ENCODE peak calls at places on chromosomes 3 and 15, in nine cellular contexts. L is cardiac muscle cell, C is hepatocyte, A is transverse colon, K is heart left ventricle, Y is uterus, N is colonic mucosa, V is neural progenitor cell, M is spleen. B is an unnamed sample. For H3K4me1, the result is how much of the 10 kb centered on the place peaks cover.

GRCh38 chr15:80633235-80633634 is 61.9 kb upstream of the ABHD17C start:
- DNase-seq in Y (no peak), K (no peak), V (no peak), A (no peak), L (no peak), C (no peak), M (no peak), N (no peak), B (no peak)

GRCh38 chr3:140219923-140220452 is 285.0 kb downstream of the CLSTN2 start:
- DNase-seq in K (no peak), A (no peak), V (no peak), L (no peak), N (no peak), C (no peak), M (no peak), Y (no peak), B (peak)

GRCh38 chr3:57617739-57618138 is 20.6 kb upstream of the ARF4 start:
- DNase-seq in M (no peak), K (no peak), A (no peak), L (no peak), N (no peak), V (no peak), Y (no peak), C (no peak), B (no peak)

GRCh38 chr3:11915621-11916417 is 69.1 kb upstream of the TAMM41 start:
- DNase-seq in V (no peak), L (no peak), A (no peak), Y (no peak), M (no peak), K (no peak), N (no peak), C (no peak), B (no peak)

GRCh38 chr15:79962178-79962577 is 8.8 kb downstream of the BCL2A1 start:
- DNase-seq in M (no peak), L (no peak), N (no peak), Y (no peak), A (no peak), V (no peak), K (no peak), C (no peak), B (no peak)

GRCh38 chr3:131537531-131537930 is 34.8 kb upstream of the MRPL3 start:
- DNase-seq in V (no peak), N (no peak), L (no peak), Y (no peak), C (no peak), K (no peak), A (no peak), M (no peak), B (no peak)

GRCh38 chr3:16728762-16729745 is 123.8 kb upstream of the DAZL start:
- DNase-seq in N (no peak), M (no peak), C (no peak), V (no peak), A (no peak), Y (no peak), L (no peak), K (no peak), B (no peak)

GRCh38 chr15:92693922-92694331 is 38.4 kb upstream of the FAM174B start:
- DNase-seq in Y (no peak), C (peak), A (no peak), M (no peak), L (peak), V (peak), K (no peak), N (no peak), B (peak)

GRCh38 chr15:74631408-74631807 is 15.8 kb downstream of the CLK3 start:
- DNase-seq in V (no peak), K (no peak), A (no peak), C (no peak), N (no peak), L (no peak), M (no peak), Y (no peak), B (no peak)

GRCh38 chr3:134404366-134404885 is 30.2 kb upstream of the AMOTL2 start:
- DNase-seq in K (no peak), L (no peak), V (no peak), A (no peak), N (no peak), M (no peak), Y (no peak), C (no peak), B (no peak)

GRCh38 chr3:50503504-50503903 is at the start of gene CACNA2D2:
- DNase-seq in N (peak), M (peak), Y (peak), A (peak), V (peak), L (peak), K (peak), C (peak), B (peak)

GRCh38 chr3:38226273-38226672 is 39.3 kb upstream of the SLC22A13 start:
- DNase-seq in N (no peak), V (no peak), K (no peak), L (no peak), C (no peak), M (no peak), Y (no peak), A (no peak), B (no peak)

GRCh38 chr3:193816656-193817311 is 223.8 kb downstream of the OPA1 start:
- DNase-seq in N (peak), K (peak), A (peak), L (peak), Y (peak), C (peak), V (peak), M (peak), B (peak)

GRCh38 chr3:39651993-39652739 is 157.2 kb upstream of the MYRIP start:
- DNase-seq in K (no peak), N (no peak), L (no peak), M (no peak), A (no peak), C (no peak), V (no peak), Y (no peak), B (no peak)

DNA sequence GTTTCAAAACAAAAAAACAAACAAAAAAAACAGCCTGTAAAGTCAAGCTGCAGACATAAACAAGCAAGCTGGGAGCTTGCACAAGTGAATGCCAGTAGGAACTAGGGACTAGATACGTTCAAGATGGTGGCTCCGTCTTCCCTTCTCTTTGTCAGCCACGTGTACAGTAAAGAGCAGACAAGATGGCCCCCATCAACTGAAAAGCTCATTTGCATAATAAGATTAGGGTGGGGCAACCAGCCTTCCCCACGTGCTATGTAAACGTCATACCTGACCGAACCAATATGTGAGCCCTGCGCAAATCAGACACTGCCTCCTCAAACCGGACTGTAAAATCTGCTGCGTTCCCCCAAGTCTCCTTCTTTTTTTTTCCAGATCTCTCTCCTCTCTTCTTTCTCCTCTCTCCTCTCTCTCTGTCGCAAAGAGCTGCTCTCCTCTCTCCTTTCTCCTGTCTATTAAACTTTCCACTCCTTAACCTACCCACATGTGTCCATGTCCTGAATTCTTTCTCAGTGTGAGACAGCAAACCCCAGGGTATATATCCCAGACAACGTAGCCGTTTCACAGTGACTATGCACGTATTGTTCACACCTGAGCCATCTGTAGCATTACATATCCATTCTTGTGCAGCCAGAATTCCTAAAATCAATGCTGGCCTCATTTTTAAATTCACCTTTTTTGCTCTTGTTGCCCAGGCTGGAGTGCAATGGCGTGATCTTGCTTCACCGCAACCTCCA is 31.2 kb upstream of the FXR1 start:
- DNase-seq in M (no peak), V (no peak), N (no peak), Y (no peak), C (no peak), A (no peak), L (no peak), K (no peak), B (no peak)
- TF ChIP-seq CTCF in M (no peak), V (no peak), N (no peak), Y (no peak), C (no peak), A (no peak), L (no peak), K (no peak), B (no peak)

GRCh38 chr15:90213818-90214204 is 12.7 kb downstream of the SEMA4B start:
- DNase-seq in L (peak), A (no peak), V (no peak), M (peak), K (peak), Y (no peak), C (no peak), N (no peak), B (no peak)
- H3K4me1 ChIP-seq in L (under half), A (under half), V (under half), M (under half), K (under half), Y (under half), C (under half), N (under half), B (under half)

GRCh38 chr3:162147996-162148395 is 651.4 kb downstream of the OTOL1 start:
- DNase-seq in M (no peak), Y (no peak), C (no peak), K (no peak), A (no peak), N (no peak), V (no peak), L (no peak), B (no peak)
- TF ChIP-seq CTCF in M (no peak), Y (no peak), C (no peak), K (no peak), A (no peak), N (no peak), V (no peak), L (no peak), B (no peak)

GRCh38 chr15:99621767-99622166 is 56.0 kb downstream of the MEF2A start:
- DNase-seq in C (no peak), N (no peak), M (no peak), L (no peak), K (no peak), A (no peak), Y (no peak), V (no peak), B (no peak)
- H3K4me1 ChIP-seq in C (under half), N (under half), M (under half), L (under half), K (under half), A (under half), Y (under half), V (under half), B (under half)

GRCh38 chr15:60928987-60929386 is 300.1 kb downstream of the RORA start:
- DNase-seq in A (no peak), K (no peak), Y (no peak), N (no peak), V (peak), M (no peak), L (no peak), C (no peak), B (no peak)

GRCh38 chr15:60933914-60934885 is 294.9 kb downstream of the RORA start:
- DNase-seq in A (no peak), Y (no peak), M (no peak), L (no peak), V (no peak), C (no peak), K (no peak), N (no peak), B (no peak)

GRCh38 chr15:60936186-60936585 is 292.9 kb downstream of the RORA start:
- DNase-seq in Y (no peak), M (no peak), K (no peak), N (no peak), C (no peak), L (no peak), V (no peak), A (no peak), B (no peak)

GRCh38 chr15:60935130-60935529 is 294.0 kb downstream of the RORA start:
- DNase-seq in L (no peak), K (no peak), M (no peak), A (no peak), N (no peak), Y (no peak), C (no peak), V (no peak), B (no peak)

GRCh38 chr15:60932051-60932915 is 296.8 kb downstream of the RORA start:
- DNase-seq in L (no peak), N (no peak), V (no peak), Y (no peak), M (no peak), A (no peak), C (no peak), K (no peak), B (no peak)
- TF ChIP-seq CTCF in L (peak), N (no peak), V (peak), Y (no peak), M (no peak), A (no peak), C (peak), K (no peak), B (no peak)

GRCh38 chr3:151225040-151225975 is 22.3 kb upstream of the GPR171 start:
- DNase-seq in N (no peak), M (no peak), L (no peak), V (no peak), C (no peak), A (no peak), K (no peak), Y (no peak), B (no peak)

GRCh38 chr3:151228291-151229125 is 25.5 kb upstream of the GPR171 start:
- DNase-seq in L (no peak), A (no peak), V (no peak), M (no peak), N (no peak), C (peak), Y (no peak), K (no peak), B (no peak)

GRCh38 chr3:151226825-151227224 is 23.8 kb upstream of the GPR171 start:
- DNase-seq in A (no peak), M (no peak), Y (no peak), V (no peak), N (no peak), L (no peak), C (no peak), K (no peak), B (no peak)

GRCh38 chr3:151226088-151226563 is 23.1 kb upstream of the GPR171 start:
- DNase-seq in Y (no peak), V (no peak), M (no peak), K (no peak), A (no peak), C (peak), N (no peak), L (no peak), B (no peak)

DNA sequence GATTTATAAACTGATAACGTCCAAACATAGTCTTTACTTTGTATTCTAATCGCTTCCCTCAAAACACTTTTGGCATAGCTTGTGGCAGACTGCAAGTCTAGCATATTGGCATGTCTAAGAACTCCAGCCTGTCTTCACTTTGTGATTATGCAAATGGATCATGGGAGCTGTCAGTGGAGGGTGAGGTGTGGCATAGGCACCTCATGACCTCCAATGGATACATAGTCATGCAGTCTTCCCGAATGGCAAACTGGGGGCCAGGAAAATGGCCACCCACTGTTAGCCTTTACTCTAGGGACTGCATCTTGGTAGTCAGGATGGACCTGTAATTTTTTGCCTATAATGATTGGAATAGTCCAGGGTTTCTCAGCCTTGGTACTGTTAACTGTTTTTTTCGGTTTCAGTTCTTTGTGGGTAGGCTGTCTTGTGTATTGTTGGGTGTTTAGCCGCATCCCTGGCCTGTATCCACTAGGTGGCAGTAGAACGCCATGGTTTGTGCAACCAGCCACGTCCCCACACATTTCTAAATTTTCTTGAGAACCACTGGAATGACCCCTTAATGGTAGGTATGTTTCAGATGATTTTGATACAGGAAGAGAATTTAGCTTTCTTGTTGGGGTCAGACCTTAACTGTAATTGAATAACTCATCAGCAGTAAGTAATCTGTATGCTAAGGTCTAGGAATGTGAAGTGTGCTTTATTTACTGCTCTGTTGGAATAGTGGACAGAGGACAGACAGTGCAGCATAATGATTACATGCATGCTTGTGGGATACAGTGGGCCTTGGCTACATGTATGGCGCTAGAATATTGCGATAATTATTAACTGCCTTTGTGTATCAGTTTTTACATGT is 24.6 kb upstream of the GPR171 start:
- DNase-seq in A (peak), M (peak), L (peak), N (peak), Y (peak), C (peak), V (peak), K (peak), B (peak)
- H3K4me1 ChIP-seq in A (under half), M (under half), L (under half), N (under half), Y (under half), C (under half), V (under half), K (under half), B (under half)